ENCODE peak calls at places on chromosomes 1 and 21, in seven cellular contexts. K is iris pigment epithelial cell, V is LHCN-M2, R is AG20443, I is mesenchymal stem cell, U is stromal cell of bone marrow, N is T-cell. T is an unnamed sample.

GRCh38 chr1:66305927-66306326 is 228.0 kb upstream of the SGIP1 start:
- DNase-seq in K (no peak), V (no peak), R (no peak), I (no peak), U (no peak), N (no peak), T (no peak)

GRCh38 chr1:55081188-55081904 is 42.0 kb downstream of the PCSK9 start:
- DNase-seq in K (peak), V (peak), R (peak), I (peak), U (no peak), N (no peak), T (no peak)

GRCh38 chr1:201042663-201043461 is 19.3 kb upstream of the KIF21B start:
- DNase-seq in K (peak), V (peak), R (peak), I (peak), U (peak), N (peak), T (peak)

GRCh38 chr1:229080361-229080760 is 190.6 kb upstream of the RAB4A start:
- DNase-seq in K (no peak), V (no peak), R (no peak), I (no peak), U (no peak), N (no peak), T (no peak)

GRCh38 chr1:6162773-6163172 is 17.3 kb downstream of the CHD5 start:
- DNase-seq in K (no peak), V (no peak), R (no peak), I (no peak), U (no peak), N (no peak), T (no peak)

GRCh38 chr1:4755301-4756183 is 101.1 kb downstream of the AJAP1 start:
- DNase-seq in K (peak), V (no peak), R (peak), I (no peak), U (no peak), N (no peak), T (no peak)

GRCh38 chr1:183323849-183324683 is 94.1 kb downstream of the NMNAT2 start:
- DNase-seq in K (peak), V (no peak), R (no peak), I (peak), U (no peak), N (no peak), T (no peak)

GRCh38 chr1:206713910-206714312 is 29.2 kb downstream of the MAPKAPK2 start:
- DNase-seq in K (no peak), V (no peak), R (no peak), I (peak), U (no peak), N (no peak), T (no peak)

GRCh38 chr1:66370462-66370907 is 163.5 kb upstream of the SGIP1 start:
- DNase-seq in K (no peak), V (no peak), R (no peak), I (no peak), U (no peak), N (no peak), T (no peak)

GRCh38 chr1:55362558-55362957 is 147.4 kb upstream of the USP24 start:
- DNase-seq in K (peak), V (peak), R (peak), I (peak), U (peak), N (no peak), T (peak)

GRCh38 chr1:203189951-203190352 is 3.4 kb upstream of the CHI3L1 start:
- DNase-seq in K (no peak), V (no peak), R (peak), I (no peak), U (peak), N (no peak), T (peak)

GRCh38 chr1:215018555-215018954 is 64.0 kb upstream of the KCNK2 start:
- DNase-seq in K (peak), V (no peak), R (peak), I (no peak), U (peak), N (no peak), T (peak)

GRCh38 chr1:176068256-176068655 is 138.8 kb downstream of the COP1 start:
- DNase-seq in K (no peak), V (no peak), R (no peak), I (no peak), U (no peak), N (no peak), T (no peak)

GRCh38 chr1:224782601-224783000 is 146.9 kb upstream of the DNAH14 start:
- DNase-seq in K (no peak), V (no peak), R (no peak), I (no peak), U (no peak), N (no peak), T (no peak)

GRCh38 chr1:28642056-28642846 is 616 bp downstream of the TAF12 start:
- DNase-seq in K (peak), V (peak), R (no peak), I (no peak), U (peak), N (no peak), T (no peak)

GRCh38 chr1:17028662-17029188 is 17.0 kb upstream of the ATP13A2 start:
- DNase-seq in K (no peak), V (no peak), R (peak), I (no peak), U (no peak), N (no peak), T (peak)

GRCh38 chr1:10207810-10208209 is 2.6 kb upstream of the KIF1B start:
- DNase-seq in K (no peak), V (no peak), R (no peak), I (no peak), U (no peak), N (no peak), T (no peak)

GRCh38 chr1:37946703-37947360 is at the start of gene INPP5B:
- DNase-seq in K (peak), V (peak), R (peak), I (peak), U (peak), N (peak), T (peak)

GRCh38 chr1:53735261-53735660 is 3.7 kb downstream of the GLIS1 start:
- DNase-seq in K (peak), V (no peak), R (no peak), I (no peak), U (no peak), N (no peak), T (no peak)

GRCh38 chr1:19473119-19473518 is 12.2 kb downstream of the CAPZB start:
- DNase-seq in K (no peak), V (no peak), R (no peak), I (no peak), U (no peak), N (no peak), T (no peak)

GRCh38 chr21:25441835-25442234 is 165.4 kb downstream of the MRPL39 start:
- DNase-seq in K (no peak), V (no peak), R (no peak), I (no peak), U (no peak), N (no peak), T (no peak)

T was measured in MG63.